ENCODE peak calls at places on chromosomes 4 and X, in eight cellular contexts. C is neural progenitor cell; Y is psoas muscle; V is CD4-positive, CD25-positive, alpha-beta regulatory T cell; H is cardiac muscle cell; R is brain microvascular endothelial cell; G is esophagus muscularis mucosa; K is IMR-90. P is an unnamed sample.

GRCh38 chr4:74098628-74098995 is 383 bp downstream of the CXCL2 start:
- DNase-seq in R (no peak), C (no peak), Y (no peak), G (no peak), V (no peak), H (peak; percentile 44), K (no peak), P (no peak)

GRCh38 chrX:98114026-98114425 is 1230.3 kb downstream of the RPA4 start:
- DNase-seq in Y (no peak), R (no peak), H (no peak), K (no peak), G (no peak), V (no peak), C (no peak), P (no peak)

GRCh38 chrX:94178145-94178790 is 504.3 kb downstream of the FAM133A start:
- DNase-seq in Y (no peak), H (no peak), V (no peak), R (no peak), K (no peak), G (no peak), C (no peak), P (no peak)

GRCh38 chr4:25233737-25234389 is at the start of gene PI4K2B:
- DNase-seq in K (peak; percentile 57), C (peak; percentile 89), G (peak; percentile 95), V (peak; percentile 93), Y (peak; percentile 90), R (peak; percentile 47), H (peak; percentile 86), P (peak; percentile 96)

GRCh38 chr4:8705161-8706145 is 112.9 kb downstream of the CPZ start:
- DNase-seq in Y (no peak), G (no peak), C (peak; percentile 78), H (no peak), R (no peak), K (no peak), V (no peak), P (no peak)

GRCh38 chr4:6134612-6135220 is 65.6 kb downstream of the JAKMIP1 start:
- DNase-seq in G (no peak), R (no peak), Y (no peak), C (no peak), K (no peak), V (peak; percentile 90), H (no peak), P (peak; percentile 90)

GRCh38 chrX:115067812-115068211 is 50.4 kb upstream of the IL13RA2 start:
- DNase-seq in G (no peak), K (peak; percentile 35), R (no peak), C (no peak), Y (no peak), H (peak; percentile 40), V (no peak), P (no peak)

GRCh38 chr4:119209077-119209476 is 3.4 kb upstream of the USP53 start:
- DNase-seq in H (peak; percentile 86), Y (no peak), K (peak; percentile 96), C (no peak), R (peak; percentile 94), V (peak; percentile 47), G (no peak), P (peak; percentile 20)

GRCh38 chr4:113837397-113837796 is 75.9 kb upstream of the CAMK2D start:
- DNase-seq in Y (no peak), K (peak; percentile 94), H (peak; percentile 88), G (no peak), C (no peak), V (peak; percentile 2), R (peak; percentile 50), P (peak; percentile 88)

GRCh38 chrX:13081385-13082285 is 37.2 kb upstream of the FAM9C start:
- DNase-seq in R (no peak), Y (no peak), H (peak; percentile 66), K (peak; percentile 54), V (peak; percentile 62), G (no peak), C (no peak), P (peak; percentile 79)

GRCh38 chrX:55489315-55490009 is at the start of gene USP51:
- DNase-seq in G (peak; percentile 89), H (peak; percentile 60), V (peak; percentile 15), C (peak; percentile 72), R (peak; percentile 9), K (peak; percentile 51), Y (peak; percentile 21), P (peak; percentile 20)

GRCh38 chr4:98686847-98687246 is 28.4 kb upstream of the TSPAN5 start:
- DNase-seq in G (peak; percentile 4), K (no peak), C (no peak), Y (no peak), H (no peak), R (no peak), V (no peak), P (no peak)

GRCh38 chrX:109740076-109740809 is 7.2 kb upstream of the ACSL4 start:
- DNase-seq in H (peak; percentile 64), Y (no peak), R (peak; percentile 40), G (no peak), C (no peak), V (no peak), K (peak; percentile 52), P (no peak)

GRCh38 chr4:90977726-90978125 is 850.5 kb downstream of the CCSER1 start:
- DNase-seq in G (no peak), R (no peak), K (no peak), C (no peak), Y (no peak), H (no peak), V (no peak), P (no peak)

DNA sequence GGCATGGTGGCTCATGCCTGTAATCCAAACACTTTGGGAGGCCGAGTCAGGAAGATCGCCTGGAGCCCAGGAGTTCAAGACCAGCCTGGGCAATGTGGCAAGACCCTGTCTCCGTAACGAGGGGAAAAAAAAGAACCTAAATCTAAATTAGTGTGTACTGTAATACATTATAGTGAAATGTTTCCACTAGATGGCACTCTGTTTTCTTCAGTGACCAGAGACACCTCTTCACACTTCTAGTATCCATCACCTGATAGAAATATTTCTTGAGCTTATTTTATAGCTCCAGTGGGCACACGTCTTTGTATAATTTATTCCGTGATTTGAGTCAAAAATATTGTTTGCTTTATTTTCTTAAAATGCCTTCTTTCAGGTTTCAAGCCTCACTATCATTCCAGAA is 600.9 kb upstream of the DIPK2B start:
- DNase-seq in G (no peak), V (peak; percentile 48), K (peak; percentile 34), H (peak; percentile 55), Y (no peak), R (peak; percentile 24), C (peak; percentile 13), P (peak; percentile 21)
- H3K4me3 ChIP-seq in G (no peak overlapping the region), V (peak overlapping the region; percentile 37), K (no peak overlapping the region), H (no peak overlapping the region), Y (no peak overlapping the region), R (peak overlapping the region; percentile 1), C (no peak overlapping the region), P (no peak overlapping the region)

DNA sequence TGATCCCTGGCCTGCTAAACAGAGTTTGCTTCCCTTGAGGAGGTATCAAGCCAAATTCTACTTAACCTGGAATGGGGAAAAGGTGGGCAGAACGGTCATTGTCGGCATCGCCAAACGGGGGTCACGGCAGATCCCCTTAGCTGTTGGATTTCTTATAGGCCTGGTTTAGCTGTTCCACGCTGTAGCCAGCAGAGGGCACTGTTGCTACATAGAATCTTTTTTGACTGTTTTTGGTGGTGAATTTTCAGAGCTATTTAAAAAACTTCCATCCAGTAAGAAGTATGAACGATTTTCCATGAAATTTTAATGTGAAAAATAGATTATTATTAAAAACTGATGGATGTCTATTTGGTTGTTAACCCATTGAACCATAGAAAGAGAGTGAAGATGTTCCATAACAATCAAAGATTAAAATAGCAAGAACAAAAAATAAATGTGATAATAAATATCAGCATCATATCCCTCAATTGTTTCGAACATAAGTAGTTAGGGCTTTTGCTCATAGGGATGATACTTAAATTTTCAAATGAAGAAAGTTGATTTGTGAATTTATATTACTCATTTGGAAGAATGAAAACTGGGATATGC is 56.6 kb downstream of the LINC00632 start:
- DNase-seq in G (no peak), H (peak; percentile 77), V (peak; percentile 41), C (peak; percentile 68), Y (no peak), R (peak; percentile 63), K (peak; percentile 66), P (peak; percentile 38)
- H3K4me3 ChIP-seq in G (no peak overlapping the region), H (peak overlapping the region; percentile 7), V (no peak overlapping the region), C (no peak overlapping the region), Y (peak overlapping the region; percentile 55), R (peak overlapping the region; percentile 60), K (peak overlapping the region; percentile 49), P (no peak overlapping the region)

DNA sequence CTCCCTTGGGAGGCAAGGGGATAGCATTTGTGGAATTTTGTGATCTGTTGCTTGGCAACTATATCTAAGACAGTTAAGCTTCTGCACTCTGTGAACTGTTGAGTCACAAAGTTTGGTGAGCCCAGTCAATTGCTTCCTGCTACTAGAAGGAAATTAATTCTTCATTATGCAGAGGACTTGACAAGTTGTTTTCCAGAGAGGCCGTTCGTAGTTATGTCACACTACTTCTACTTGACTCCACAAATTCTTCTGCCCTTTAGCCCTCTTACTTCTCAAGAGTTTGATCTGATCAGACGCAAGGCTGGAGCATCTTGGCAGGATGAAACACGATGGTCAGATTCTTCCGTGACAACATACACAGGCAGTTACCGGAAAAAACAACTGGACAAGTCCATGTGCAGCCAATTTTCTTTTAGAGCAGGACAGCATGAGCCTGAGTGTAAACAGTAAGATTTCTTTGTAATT is at the start of gene C4orf51:
- DNase-seq in G (no peak), R (peak; percentile 42), V (no peak), H (peak; percentile 56), Y (no peak), K (peak; percentile 75), C (no peak), P (no peak)
- H3K4me3 ChIP-seq in G (no peak within 1 kb of the TSS), R (no peak within 1 kb of the TSS), V (no peak within 1 kb of the TSS), H (no peak within 1 kb of the TSS), Y (peak within 1 kb of the TSS; percentile 46), K (no peak within 1 kb of the TSS), C (no peak within 1 kb of the TSS), P (no peak within 1 kb of the TSS)

DNA sequence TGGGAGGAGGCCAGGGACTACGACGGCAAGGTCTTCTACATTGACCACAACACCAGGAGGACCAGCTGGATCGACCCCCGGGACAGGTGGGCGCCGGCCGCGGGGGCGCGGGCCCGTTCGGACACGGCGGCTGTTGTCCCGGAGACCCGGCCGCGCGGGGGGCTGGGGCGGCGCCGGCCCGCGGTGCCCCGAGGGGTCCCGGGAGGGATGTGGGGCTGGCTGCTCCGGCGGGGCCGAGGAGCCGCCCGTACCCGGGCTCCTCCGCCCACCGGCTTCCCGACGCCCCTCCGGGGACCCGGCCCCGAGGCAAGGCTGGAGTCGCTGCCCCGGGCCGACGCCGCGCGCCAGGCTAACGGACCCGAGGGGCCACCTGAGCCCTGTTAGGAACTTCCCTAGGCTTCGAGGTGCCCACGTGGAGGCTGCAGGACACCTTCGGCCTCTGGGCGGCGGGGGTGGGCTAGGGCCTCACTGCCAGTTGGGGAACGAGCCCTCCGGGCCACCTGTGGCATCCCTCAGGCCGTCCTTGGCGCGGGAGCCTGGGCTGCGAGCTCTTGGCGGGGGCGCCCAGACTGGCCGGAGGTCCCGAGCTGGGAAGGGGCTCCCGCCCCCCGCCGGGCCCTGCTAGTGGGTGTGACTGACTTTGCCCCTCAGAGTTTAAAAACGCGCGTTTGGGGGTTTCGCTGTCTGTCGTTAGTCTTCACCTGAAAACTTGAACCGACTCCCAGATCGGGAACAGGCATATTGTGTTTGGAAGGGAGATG is 660 bp downstream of the WWC2 start:
- DNase-seq in H (no peak), Y (peak; percentile 30), R (no peak), C (peak; percentile 83), G (no peak), V (no peak), K (no peak), P (no peak)
- H3K4me3 ChIP-seq in H (peak overlapping the region; percentile 71), Y (peak overlapping the region; percentile 79), R (peak overlapping the region; percentile 86), C (peak overlapping the region; percentile 69), G (peak overlapping the region; percentile 80), V (no peak overlapping the region), K (peak overlapping the region; percentile 90), P (no peak overlapping the region)